ENCODE peak calls at places on chromosome 9, in seven cellular contexts. X, N, C, Y, F, P and M are unnamed samples.

GRCh38 chr9:29514336-29514735 is 1941.1 kb upstream of the C9orf72 start:
- DNase-seq in F (no peak), C (peak), P (no peak), X (no peak), N (no peak), Y (no peak), M (no peak)

GRCh38 chr9:126217121-126217520 is 109.5 kb upstream of the MVB12B start:
- DNase-seq in C (no peak), Y (no peak), N (no peak), P (no peak), X (no peak), F (no peak), M (no peak)

GRCh38 chr9:116175616-116176015 is 22.0 kb downstream of the PAPPA start:
- DNase-seq in C (no peak), Y (no peak), P (no peak), X (no peak), F (no peak), N (no peak), M (no peak)

GRCh38 chr9:133735415-133735775 is 2.8 kb downstream of the SARDH start:
- DNase-seq in X (no peak), F (no peak), Y (no peak), P (no peak), C (no peak), N (no peak), M (peak)

GRCh38 chr9:3828495-3828894 is 302.7 kb upstream of the RFX3 start:
- DNase-seq in Y (no peak), X (no peak), P (no peak), F (no peak), N (no peak), C (no peak), M (no peak)

GRCh38 chr9:75455444-75455921 is 367.2 kb downstream of the OSTF1 start:
- DNase-seq in P (no peak), N (peak), F (no peak), X (peak), Y (no peak), C (no peak), M (peak)

GRCh38 chr9:19493174-19493811 is 84.5 kb downstream of the ACER2 start:
- DNase-seq in Y (peak), X (peak), F (peak), C (peak), N (peak), P (no peak), M (peak)

GRCh38 chr9:38178282-38178681 is 109.3 kb upstream of the SHB start:
- DNase-seq in P (no peak), X (no peak), Y (no peak), C (no peak), N (peak), F (no peak), M (no peak)

GRCh38 chr9:12697719-12698118 is 4.5 kb downstream of the TYRP1 start:
- DNase-seq in C (no peak), P (no peak), F (peak), X (no peak), N (no peak), Y (no peak), M (no peak)

GRCh38 chr9:6564868-6565267 is 80.7 kb downstream of the GLDC start:
- DNase-seq in C (no peak), Y (no peak), F (no peak), P (no peak), N (no peak), X (no peak), M (no peak)

GRCh38 chr9:20684865-20685696 is 1.0 kb downstream of the FOCAD start:
- DNase-seq in C (no peak), N (peak), Y (no peak), P (no peak), X (no peak), F (no peak), M (no peak)

GRCh38 chr9:23962101-23962500 is 136.1 kb upstream of the ELAVL2 start:
- DNase-seq in P (no peak), Y (no peak), N (no peak), X (no peak), C (no peak), F (no peak), M (no peak)

GRCh38 chr9:124242331-124243194 is 15.2 kb upstream of the NEK6 start:
- DNase-seq in C (peak), X (no peak), N (no peak), Y (peak), P (no peak), F (no peak), M (no peak)

GRCh38 chr9:135702002-135702721 is at the start of gene KCNT1:
- DNase-seq in C (peak), P (no peak), X (peak), Y (no peak), N (peak), F (peak), M (peak)

GRCh38 chr9:110257097-110257955 is 1.0 kb upstream of the TXN start:
- DNase-seq in N (no peak), Y (no peak), P (no peak), X (peak), F (peak), C (no peak), M (peak)

GRCh38 chr9:33817327-33818166 is 587 bp downstream of the UBE2R2 start:
- DNase-seq in F (peak), P (no peak), N (peak), Y (peak), C (peak), X (peak), M (peak)

GRCh38 chr9:676780-677458 is 164.6 kb upstream of the DMRT1 start:
- DNase-seq in F (no peak), X (no peak), C (no peak), Y (no peak), P (no peak), N (no peak), M (no peak)

GRCh38 chr9:126698756-126699155 is 85.0 kb downstream of the LMX1B start:
- DNase-seq in N (no peak), Y (no peak), P (no peak), F (no peak), C (no peak), X (no peak), M (no peak)

GRCh38 chr9:10876333-10876732 is 263.5 kb upstream of the PTPRD start:
- DNase-seq in P (no peak), F (no peak), X (no peak), Y (no peak), C (no peak), N (no peak), M (no peak)

GRCh38 chr9:127598839-127599549 is 13.1 kb upstream of the STXBP1 start:
- DNase-seq in C (no peak), X (no peak), P (no peak), F (no peak), N (no peak), Y (no peak), M (no peak)

GRCh38 chr9:127818574-127818973 is 15.9 kb downstream of the FPGS start:
- DNase-seq in N (no peak), X (no peak), C (no peak), Y (no peak), P (no peak), F (no peak), M (no peak)

GRCh38 chr9:130908129-130908877 is 11.7 kb upstream of the QRFP start:
- DNase-seq in F (no peak), Y (no peak), P (no peak), X (no peak), C (no peak), N (no peak), M (no peak)

GRCh38 chr9:133113928-133114351 is 7.1 kb downstream of the RALGDS start:
- DNase-seq in F (no peak), C (peak), Y (no peak), N (no peak), P (no peak), X (no peak), M (peak)

GRCh38 chr9:27861887-27862286 is 288.6 kb upstream of the C9orf72 start:
- DNase-seq in C (no peak), F (no peak), P (no peak), X (no peak), N (no peak), Y (no peak), M (no peak)